ENCODE peak calls at places on chromosomes 4 and X, in six cellular contexts. One of them, this sample, is unnamed.

GRCh38 chr4:19983072-19983471 is 268.6 kb upstream of the SLIT2 start:
- DNase-seq in breast epithelium: no peak
- DNase-seq in mesendoderm: no peak
- DNase-seq in IMR-90: peak
- DNase-seq in GM13976: no peak
- DNase-seq in GDM1: no peak
- DNase-seq in this sample: no peak

GRCh38 chrX:45710081-45710801 is 509.6 kb upstream of the DIPK2B start:
- DNase-seq in IMR-90: peak
- DNase-seq in GDM1: peak
- DNase-seq in mesendoderm: no peak
- DNase-seq in GM13976: peak
- DNase-seq in breast epithelium: no peak
- DNase-seq in this sample: no peak

GRCh38 chr4:169410839-169411770 is 140.3 kb upstream of the SH3RF1 start:
- DNase-seq in breast epithelium: no peak
- DNase-seq in GM13976: peak
- DNase-seq in GDM1: peak
- DNase-seq in mesendoderm: peak
- DNase-seq in IMR-90: peak
- DNase-seq in this sample: peak

GRCh38 chrX:100654256-100654655 is 10.3 kb downstream of the SRPX2 start:
- DNase-seq in IMR-90: peak
- DNase-seq in GDM1: no peak
- DNase-seq in GM13976: no peak
- DNase-seq in mesendoderm: peak
- DNase-seq in breast epithelium: no peak
- DNase-seq in this sample: peak

GRCh38 chrX:39445336-39445735 is 644.1 kb downstream of the MID1IP1 start:
- DNase-seq in IMR-90: no peak
- DNase-seq in GDM1: no peak
- DNase-seq in mesendoderm: peak
- DNase-seq in GM13976: no peak
- DNase-seq in breast epithelium: no peak
- DNase-seq in this sample: peak

GRCh38 chr4:185238261-185238681 is 28.9 kb downstream of the SNX25 start:
- DNase-seq in mesendoderm: no peak
- DNase-seq in IMR-90: peak
- DNase-seq in GDM1: no peak
- DNase-seq in GM13976: no peak
- DNase-seq in breast epithelium: no peak
- DNase-seq in this sample: no peak

GRCh38 chr4:152148057-152148456 is 387.2 kb upstream of the GATB start:
- DNase-seq in breast epithelium: no peak
- DNase-seq in GM13976: no peak
- DNase-seq in IMR-90: no peak
- DNase-seq in GDM1: no peak
- DNase-seq in mesendoderm: no peak
- DNase-seq in this sample: no peak

GRCh38 chr4:55543858-55544257 is 2.9 kb downstream of the CLOCK start:
- DNase-seq in mesendoderm: peak
- DNase-seq in GDM1: no peak
- DNase-seq in GM13976: no peak
- DNase-seq in IMR-90: peak
- DNase-seq in breast epithelium: no peak
- DNase-seq in this sample: peak

GRCh38 chr4:6047130-6047673 is 29.0 kb upstream of the C4orf50 start:
- DNase-seq in GDM1: no peak
- DNase-seq in breast epithelium: no peak
- DNase-seq in GM13976: no peak
- DNase-seq in mesendoderm: peak
- DNase-seq in IMR-90: no peak
- DNase-seq in this sample: no peak

GRCh38 chr4:123783936-123784335 is 387.3 kb downstream of the SPRY1 start:
- DNase-seq in breast epithelium: no peak
- DNase-seq in IMR-90: peak
- DNase-seq in GM13976: no peak
- DNase-seq in GDM1: no peak
- DNase-seq in mesendoderm: no peak
- DNase-seq in this sample: no peak

GRCh38 chr4:20773144-20773997 is 73.1 kb downstream of the PACRGL start:
- DNase-seq in GDM1: no peak
- DNase-seq in mesendoderm: peak
- DNase-seq in IMR-90: peak
- DNase-seq in GM13976: peak
- DNase-seq in breast epithelium: no peak
- DNase-seq in this sample: peak

GRCh38 chr4:100348472-100348871 is 158.2 kb upstream of the DDIT4L start:
- DNase-seq in mesendoderm: no peak
- DNase-seq in IMR-90: peak
- DNase-seq in GM13976: no peak
- DNase-seq in GDM1: no peak
- DNase-seq in breast epithelium: no peak
- DNase-seq in this sample: no peak

This sample was measured in NCI-H82.